ENCODE peak calls at places on chromosomes 3 and 15, in four cellular contexts. P is left ventricle myocardium inferior, E is GM12878, H is right cardiac atrium. U is an unnamed sample.

GRCh38 chr3:31294430-31295149 is 238.1 kb upstream of the STT3B start:
- DNase-seq in P (no peak), E (no peak), H (no peak), U (no peak)

GRCh38 chr3:14248849-14249523 is 70.4 kb downstream of the LSM3 start:
- DNase-seq in P (no peak), E (no peak), H (no peak), U (no peak)

GRCh38 chr3:152857082-152857481 is 22.2 kb downstream of the P2RY1 start:
- DNase-seq in P (no peak), E (no peak), H (no peak), U (no peak)

GRCh38 chr15:72411544-72411943 is 13.4 kb downstream of the TMEM202 start:
- DNase-seq in P (no peak), E (no peak), H (no peak), U (no peak)

GRCh38 chr3:64143399-64144130 is 81.7 kb downstream of the PRICKLE2 start:
- DNase-seq in P (no peak), E (no peak), H (no peak), U (no peak)

GRCh38 chr15:80953001-80953952 is 36.3 kb downstream of the MESD start:
- DNase-seq in P (no peak), E (no peak), H (no peak), U (no peak)

GRCh38 chr3:169865176-169865800 is 4.4 kb downstream of the LRRC31 start:
- DNase-seq in P (no peak), E (no peak), H (no peak), U (no peak)

GRCh38 chr15:101101676-101102075 is 150.2 kb downstream of the CHSY1 start:
- DNase-seq in P (no peak), E (no peak), H (no peak), U (no peak)

GRCh38 chr3:148882288-148882687 is 17.2 kb downstream of the CPA3 start:
- DNase-seq in P (no peak), E (no peak), H (no peak), U (no peak)

GRCh38 chr3:138046955-138047354 is 37.0 kb downstream of the CLDN18 start:
- DNase-seq in P (no peak), E (peak; percentile 54), H (no peak), U (no peak)

GRCh38 chr3:45981321-45982038 is 14.1 kb downstream of the FYCO1 start:
- DNase-seq in P (no peak), E (no peak), H (no peak), U (no peak)

GRCh38 chr3:183725387-183725786 is 27.8 kb downstream of the YEATS2 start:
- DNase-seq in P (no peak), E (no peak), H (no peak), U (no peak)

GRCh38 chr15:93965491-93965890 is 265.9 kb upstream of the MCTP2 start:
- DNase-seq in P (no peak), E (no peak), H (no peak), U (no peak)

GRCh38 chr15:69324565-69324964 is 25.9 kb downstream of the PAQR5 start:
- DNase-seq in P (no peak), E (no peak), H (no peak), U (no peak)

GRCh38 chr3:158382479-158382878 is 188.5 kb upstream of the MLF1 start:
- DNase-seq in P (no peak), E (no peak), H (no peak), U (no peak)

GRCh38 chr15:41055706-41056105 is 60.4 kb downstream of the INO80 start:
- DNase-seq in P (no peak), E (no peak), H (no peak), U (no peak)
- H3K27ac ChIP-seq in P (no peak overlapping the region), E (no peak overlapping the region), H (no peak overlapping the region), U (no peak overlapping the region)

GRCh38 chr15:31299588-31300207 is 26.9 kb upstream of the KLF13 start:
- DNase-seq in P (no peak), E (no peak), H (no peak), U (no peak)

GRCh38 chr15:31300981-31301686 is 25.5 kb upstream of the KLF13 start:
- DNase-seq in P (no peak), E (no peak), H (no peak), U (peak; percentile 18)

GRCh38 chr15:31301687-31301990 is 25.0 kb upstream of the KLF13 start:
- DNase-seq in P (no peak), E (no peak), H (no peak), U (no peak)

GRCh38 chr15:31298707-31299172 is 27.9 kb upstream of the KLF13 start:
- DNase-seq in P (no peak), E (no peak), H (no peak), U (no peak)

GRCh38 chr15:31300208-31300661 is 26.4 kb upstream of the KLF13 start:
- DNase-seq in P (no peak), E (no peak), H (no peak), U (no peak)
- H3K27ac ChIP-seq in P (no peak overlapping the region), E (no peak overlapping the region), H (no peak overlapping the region), U (no peak overlapping the region)

GRCh38 chr3:107665351-107665750 is 142.6 kb downstream of the BBX start:
- DNase-seq in P (no peak), E (no peak), H (no peak), U (no peak)
- H3K27ac ChIP-seq in P (no peak overlapping the region), E (no peak overlapping the region), H (no peak overlapping the region), U (no peak overlapping the region)

GRCh38 chr3:196284396-196284795 is 3.1 kb downstream of the PCYT1A start:
- DNase-seq in P (no peak), E (no peak), H (no peak), U (no peak)
- H3K27ac ChIP-seq in P (peak overlapping the region; percentile 96), E (no peak overlapping the region), H (peak overlapping the region; percentile 36), U (peak overlapping the region; percentile 77)

GRCh38 chr3:78258798-78259197 is 1218.9 kb downstream of the ROBO2 start:
- DNase-seq in P (no peak), E (no peak), H (no peak), U (no peak)
- H3K27ac ChIP-seq in P (no peak overlapping the region), E (no peak overlapping the region), H (no peak overlapping the region), U (no peak overlapping the region)

GRCh38 chr15:88178631-88179030 is 77.9 kb downstream of the NTRK3 start:
- DNase-seq in P (no peak), E (peak; percentile 19), H (no peak), U (no peak)
- H3K27ac ChIP-seq in P (no peak overlapping the region), E (no peak overlapping the region), H (no peak overlapping the region), U (no peak overlapping the region)

GRCh38 chr3:52204337-52205073 is 6.5 kb downstream of the ALAS1 start:
- DNase-seq in P (no peak), E (no peak), H (no peak), U (no peak)
- H3K27ac ChIP-seq in P (no peak overlapping the region), E (no peak overlapping the region), H (no peak overlapping the region), U (no peak overlapping the region)

GRCh38 chr3:185847506-185847905 is 22.7 kb upstream of the IGF2BP2 start:
- DNase-seq in P (no peak), E (no peak), H (no peak), U (no peak)
- H3K27ac ChIP-seq in P (no peak overlapping the region), E (no peak overlapping the region), H (no peak overlapping the region), U (no peak overlapping the region)